ENCODE peak calls at places on chromosomes 11 and 22, in four cellular contexts. U is A549, M is HCT116, A is tibial artery. S is an unnamed sample.

GRCh38 chr22:47107431-47107830 is 345.0 kb downstream of the TBC1D22A start:
- DNase-seq in U (no peak), A (no peak), M (peak), S (no peak)

GRCh38 chr11:19329910-19330309 is 89.2 kb upstream of the E2F8 start:
- DNase-seq in M (no peak), A (no peak), U (no peak), S (no peak)

GRCh38 chr22:25448435-25449051 is 115.9 kb upstream of the GRK3 start:
- DNase-seq in A (no peak), U (peak), M (no peak), S (no peak)

GRCh38 chr11:122085264-122085663 is 30.8 kb downstream of the BLID start:
- DNase-seq in A (no peak), U (no peak), M (no peak), S (no peak)

GRCh38 chr11:111538407-111539114 is 2.0 kb upstream of the LAYN start:
- DNase-seq in U (no peak), M (no peak), A (no peak), S (no peak)

GRCh38 chr11:105000167-105000566 is 22.8 kb downstream of the CASP5 start:
- DNase-seq in A (no peak), U (no peak), M (peak), S (peak)

GRCh38 chr11:70474710-70475109 is 76.4 kb downstream of the CTTN start:
- DNase-seq in U (no peak), A (no peak), M (no peak), S (no peak)

GRCh38 chr22:36858966-36859365 is 1.8 kb upstream of the NCF4 start:
- DNase-seq in U (no peak), M (no peak), A (no peak), S (no peak)

GRCh38 chr11:1075341-1075911 is 752 bp downstream of the MUC2 start:
- DNase-seq in M (no peak), A (peak), U (no peak), S (no peak)

DNA sequence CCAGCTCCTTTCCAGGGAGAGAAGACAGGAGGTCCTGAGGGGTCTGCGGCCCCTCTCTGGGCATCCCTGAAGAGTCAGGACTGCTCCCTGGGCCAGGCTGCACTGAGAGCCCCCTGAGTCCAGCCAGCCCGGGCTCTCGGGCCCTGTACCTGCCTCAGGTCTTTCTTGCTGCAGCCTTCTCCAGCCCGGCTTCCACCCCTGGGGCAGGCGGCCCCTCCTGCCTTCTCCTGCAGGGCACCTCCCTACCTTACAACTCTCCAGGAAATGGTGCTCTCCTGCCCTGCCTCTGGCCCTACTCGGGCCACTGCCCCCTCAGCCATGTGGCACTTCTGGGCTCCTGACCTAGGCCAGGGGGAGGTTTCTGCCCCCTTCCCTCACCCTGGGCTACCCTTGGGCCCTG is 251.0 kb downstream of the NXPE2 start:
- DNase-seq in U (no peak), M (no peak), A (no peak), S (no peak)
- H3K27ac ChIP-seq in U (no peak), M (no peak), A (no peak), S (no peak)

DNA sequence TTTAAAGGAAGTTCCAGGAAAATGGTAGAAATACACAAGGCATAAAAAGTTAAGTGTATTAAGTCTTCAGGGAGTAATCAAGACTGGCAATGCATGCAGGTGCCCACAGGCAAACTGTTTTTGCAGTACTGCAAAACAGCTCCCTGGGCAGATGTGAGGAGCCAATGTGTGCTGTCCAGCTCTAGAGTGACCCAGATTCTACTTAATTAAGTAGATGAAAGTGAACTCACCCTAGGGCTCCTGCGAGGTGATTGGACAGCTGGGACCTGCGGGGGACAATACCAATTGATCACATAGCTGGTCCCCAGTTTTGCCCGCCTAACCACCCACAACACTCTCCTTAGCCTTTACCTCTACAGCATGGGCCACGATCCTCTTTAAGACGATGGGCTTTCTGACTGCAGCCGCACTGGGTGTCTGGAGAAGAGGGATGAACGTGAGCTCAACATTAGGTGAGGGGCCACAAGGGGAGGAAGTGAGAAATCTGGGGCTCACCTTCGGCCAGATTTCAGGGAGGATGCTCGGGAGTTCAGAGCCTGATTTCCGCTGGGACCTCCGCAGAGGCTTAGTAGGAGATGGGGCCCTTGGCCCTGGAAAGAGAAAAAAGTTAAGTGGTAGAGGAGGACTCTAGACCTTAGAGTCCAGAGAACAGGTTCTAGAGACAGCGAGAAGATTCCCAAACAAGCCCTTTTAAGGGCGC is 556 bp downstream of the CDCA5 start:
- DNase-seq in U (no peak), M (no peak), A (no peak), S (no peak)
- H3K27ac ChIP-seq in U (peak), M (peak), A (peak), S (peak)

GRCh38 chr22:29801153-29801552 is 34.0 kb downstream of the UQCR10 start:
- DNase-seq in M (no peak), A (no peak), U (no peak), S (no peak)
- H3K27ac ChIP-seq in M (no peak), A (no peak), U (no peak), S (no peak)

GRCh38 chr11:76292583-76293188 is 86.4 kb upstream of the WNT11 start:
- DNase-seq in U (no peak), M (no peak), A (no peak), S (no peak)
- H3K27ac ChIP-seq in U (no peak), M (no peak), A (no peak), S (no peak)

DNA sequence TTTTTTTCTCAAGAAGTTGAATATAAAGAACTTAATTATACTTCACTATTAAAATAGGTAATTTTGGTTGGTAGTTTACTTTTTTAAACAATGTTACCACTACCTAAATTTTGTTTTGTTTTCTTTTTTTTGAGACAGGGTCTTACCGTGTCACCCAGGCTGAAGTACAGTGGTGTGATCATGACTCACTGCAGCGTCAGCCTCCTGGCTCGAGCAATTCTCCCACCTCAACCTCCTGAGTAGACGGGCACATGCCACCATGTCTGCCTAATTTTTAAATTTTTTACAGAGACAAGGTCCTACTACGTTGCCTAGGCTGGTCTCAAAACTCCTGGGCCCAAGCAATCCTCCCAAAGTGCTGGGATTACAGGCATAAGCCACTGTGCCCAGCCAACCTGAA is 17.6 kb downstream of the SPCS2 start:
- DNase-seq in U (no peak), M (no peak), A (no peak), S (no peak)
- H3K27ac ChIP-seq in U (no peak), M (no peak), A (no peak), S (no peak)

DNA sequence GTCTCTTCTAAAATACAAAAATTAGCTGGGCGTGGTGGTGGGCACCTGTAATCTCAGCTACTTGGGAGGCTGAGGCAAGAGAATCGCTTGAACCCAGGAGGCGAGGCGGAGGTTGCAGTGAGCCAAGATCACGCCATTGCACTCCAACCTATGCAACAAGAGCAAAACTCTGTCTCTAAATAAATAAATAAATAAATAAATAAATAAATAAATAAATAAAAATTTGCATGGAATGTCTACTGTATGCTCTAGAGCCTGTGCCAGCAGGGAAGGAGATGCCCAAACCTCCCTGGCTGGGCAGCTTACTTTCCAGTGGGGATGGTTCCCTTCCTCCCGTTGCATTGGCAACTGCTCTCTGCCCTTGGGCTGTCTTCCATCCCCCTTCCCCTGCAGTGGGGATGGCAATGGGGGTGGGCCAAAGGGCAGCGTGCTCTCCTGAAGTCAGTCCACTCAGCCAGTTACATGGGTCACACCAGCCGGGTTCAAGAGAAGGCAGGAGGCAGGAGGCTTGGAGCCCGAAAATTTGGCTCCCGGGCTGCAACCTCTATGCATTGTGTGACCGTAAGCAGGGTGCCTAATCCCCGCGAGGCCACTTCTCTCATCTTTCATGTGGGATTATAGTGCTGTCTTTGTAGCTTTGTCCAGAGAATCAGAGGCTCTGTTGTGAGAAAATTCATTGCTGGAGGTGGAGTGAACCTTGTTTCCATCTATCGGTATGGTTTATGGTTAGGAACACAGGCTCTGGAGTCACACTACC is 1.4 kb upstream of the LRRC10B start:
- DNase-seq in A (no peak), U (no peak), M (no peak), S (no peak)
- H3K27ac ChIP-seq in A (no peak), U (no peak), M (no peak), S (no peak)

DNA sequence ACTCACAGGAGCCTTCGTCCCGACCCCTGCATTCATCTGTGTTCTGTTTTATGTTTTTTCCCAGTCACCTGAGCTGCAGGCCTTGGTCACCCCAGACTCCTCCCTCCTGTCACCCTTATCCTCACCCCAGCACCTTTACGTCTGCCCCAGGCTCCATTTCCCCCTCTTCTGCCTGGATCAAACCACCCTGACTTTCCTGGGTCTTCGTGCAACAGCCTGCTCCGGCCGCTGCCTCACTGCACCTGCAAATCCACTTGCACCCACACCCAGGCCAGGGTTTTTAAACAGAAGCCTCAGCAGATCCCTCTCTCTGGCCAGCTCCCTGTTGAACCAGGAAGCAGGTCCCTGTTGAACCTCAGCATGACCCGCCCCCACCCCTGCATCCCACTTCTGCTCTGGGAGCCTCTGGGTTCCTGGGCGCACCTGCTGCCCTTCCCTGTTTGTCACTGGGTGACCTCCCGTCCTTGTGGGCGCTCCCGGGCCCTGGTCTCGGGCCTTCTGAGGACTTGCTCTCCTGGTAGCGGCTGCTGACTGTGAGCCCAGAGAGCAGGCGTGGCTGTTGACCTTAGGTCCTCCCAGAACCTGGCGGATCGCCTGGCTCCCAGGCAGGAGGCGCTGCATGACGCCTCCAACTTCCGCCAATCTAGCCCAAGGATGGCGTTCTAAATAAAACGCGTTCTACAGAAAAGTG is 12.8 kb downstream of the MAPK8IP2 start:
- DNase-seq in M (peak), A (peak), U (no peak), S (peak)
- H3K27ac ChIP-seq in M (peak), A (no peak), U (no peak), S (no peak)

GRCh38 chr22:43302462-43303109 is 40.6 kb downstream of the SCUBE1 start:
- DNase-seq in A (no peak), M (no peak), U (no peak), S (no peak)

GRCh38 chr22:43300891-43301676 is 42.1 kb downstream of the SCUBE1 start:
- DNase-seq in U (no peak), A (peak), M (no peak), S (peak)

GRCh38 chr22:43303166-43303565 is 40.0 kb downstream of the SCUBE1 start:
- DNase-seq in A (no peak), M (no peak), U (no peak), S (no peak)

GRCh38 chr22:43303751-43304150 is 39.4 kb downstream of the SCUBE1 start:
- DNase-seq in M (no peak), A (no peak), U (no peak), S (no peak)

DNA sequence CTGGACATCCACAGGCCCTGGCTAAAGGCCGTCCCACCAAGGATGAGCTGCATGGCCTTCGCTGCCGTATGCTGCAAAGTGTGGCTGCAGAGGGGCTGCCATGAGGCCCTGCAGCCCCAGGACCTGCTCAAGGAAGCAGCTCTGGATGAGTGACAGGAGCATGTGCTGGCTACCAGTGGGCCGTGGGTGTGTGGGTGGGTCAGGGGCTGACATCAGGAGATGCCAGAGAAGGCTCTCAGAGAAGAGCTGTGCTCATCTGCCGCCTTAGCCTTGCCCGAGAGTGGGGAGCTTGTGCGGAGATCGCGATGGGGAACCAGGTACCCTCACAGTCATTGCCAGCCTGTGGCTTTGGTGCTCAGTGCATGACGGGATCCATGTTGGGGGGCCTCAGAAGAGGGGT is 41.3 kb downstream of the SCUBE1 start:
- DNase-seq in M (no peak), A (no peak), U (no peak), S (no peak)
- H3K27ac ChIP-seq in M (no peak), A (peak), U (no peak), S (peak)

DNA sequence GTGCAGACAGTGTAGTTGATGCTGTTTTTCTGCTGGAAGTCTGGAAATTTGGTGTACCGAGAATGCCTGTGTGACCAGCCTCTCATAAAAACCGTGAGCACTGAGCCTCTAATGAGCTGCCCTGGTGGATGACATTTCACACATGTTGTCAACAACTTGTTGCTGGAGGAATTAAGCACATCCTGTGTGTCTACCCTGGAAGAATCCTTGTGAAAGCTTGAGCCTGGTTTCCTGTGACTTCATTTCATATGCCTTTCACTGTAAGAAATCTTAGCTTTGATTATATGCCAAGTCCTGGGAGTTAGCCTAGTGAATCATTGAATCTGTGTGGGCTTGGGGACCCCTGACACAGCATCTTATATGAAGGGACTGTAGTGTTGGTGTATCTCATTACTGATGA is 131.2 kb downstream of the LDLRAD3 start:
- DNase-seq in M (no peak), U (no peak), A (no peak), S (no peak)
- H3K27ac ChIP-seq in M (no peak), U (no peak), A (no peak), S (no peak)

S was measured in testis.